ENCODE peak calls at places on chromosome 5, in six cellular contexts. I is WTC11, O is HepG2, U is HCT116, J is K562, E is H1. A is an unnamed sample.

GRCh38 chr5:143314123-143314522 is 89.4 kb downstream of the NR3C1 start:
- DNase-seq in I (no peak), O (no peak), U (no peak), J (no peak), E (no peak), A (no peak)

GRCh38 chr5:168978015-168978414 is 322.9 kb downstream of the SLIT3 start:
- DNase-seq in I (no peak), O (no peak), U (no peak), J (no peak), E (no peak), A (no peak)

GRCh38 chr5:146646441-146646840 is 130.5 kb upstream of the GPR151 start:
- DNase-seq in I (no peak), O (no peak), U (no peak), J (no peak), E (no peak), A (no peak)

GRCh38 chr5:3121813-3122212 is 370.3 kb upstream of the IRX2 start:
- DNase-seq in I (no peak), O (no peak), U (no peak), J (no peak), E (no peak), A (no peak)

GRCh38 chr5:115435776-115436712 is 108.5 kb downstream of the FEM1C start:
- DNase-seq in I (no peak), O (no peak), U (no peak), J (no peak), E (no peak), A (no peak)

GRCh38 chr5:157366741-157367684 is 93.0 kb upstream of the NIPAL4 start:
- DNase-seq in I (peak), O (peak), U (no peak), J (peak), E (no peak), A (no peak)

GRCh38 chr5:77086611-77087483 is at the start of gene ZBED3:
- DNase-seq in I (peak), O (peak), U (peak), J (no peak), E (no peak), A (peak)

GRCh38 chr5:177470759-177471536 is 2.5 kb downstream of the DBN1 start:
- DNase-seq in I (no peak), O (peak), U (no peak), J (no peak), E (no peak), A (no peak)

GRCh38 chr5:76199321-76200318 is 116.4 kb downstream of the SV2C start:
- DNase-seq in I (no peak), O (no peak), U (no peak), J (no peak), E (no peak), A (no peak)

GRCh38 chr5:150918613-150919012 is 13.8 kb upstream of the ZNF300 start:
- DNase-seq in I (no peak), O (no peak), U (no peak), J (no peak), E (no peak), A (no peak)

GRCh38 chr5:159518361-159518760 is 188.1 kb upstream of the IL12B start:
- DNase-seq in I (no peak), O (no peak), U (no peak), J (no peak), E (no peak), A (no peak)

GRCh38 chr5:10594591-10595210 is 30.8 kb downstream of the ANKRD33B start:
- DNase-seq in I (no peak), O (no peak), U (no peak), J (peak), E (no peak), A (no peak)

GRCh38 chr5:96247733-96248132 is 185.3 kb downstream of the PCSK1 start:
- DNase-seq in I (no peak), O (no peak), U (no peak), J (no peak), E (no peak), A (no peak)

GRCh38 chr5:96253140-96253539 is 179.9 kb downstream of the PCSK1 start:
- DNase-seq in I (no peak), O (no peak), U (no peak), J (no peak), E (no peak), A (no peak)

GRCh38 chr5:96252596-96252995 is 180.5 kb downstream of the PCSK1 start:
- DNase-seq in I (no peak), O (no peak), U (no peak), J (no peak), E (no peak), A (no peak)

GRCh38 chr5:96248152-96248551 is 184.9 kb downstream of the PCSK1 start:
- DNase-seq in I (no peak), O (no peak), U (no peak), J (no peak), E (no peak), A (no peak)

GRCh38 chr5:96250782-96251181 is 182.3 kb downstream of the PCSK1 start:
- DNase-seq in I (no peak), O (no peak), U (no peak), J (no peak), E (no peak), A (no peak)
- TF ChIP-seq ATF3 in I (no peak), O (no peak), U (no peak), J (no peak), E (no peak), A (no peak)

GRCh38 chr5:83360573-83360972 is 111.0 kb upstream of the VCAN start:
- DNase-seq in I (no peak), O (no peak), U (peak), J (peak), E (no peak), A (no peak)
- TF ChIP-seq ATF3 in I (no peak), O (no peak), U (no peak), J (peak), E (no peak), A (no peak)

DNA sequence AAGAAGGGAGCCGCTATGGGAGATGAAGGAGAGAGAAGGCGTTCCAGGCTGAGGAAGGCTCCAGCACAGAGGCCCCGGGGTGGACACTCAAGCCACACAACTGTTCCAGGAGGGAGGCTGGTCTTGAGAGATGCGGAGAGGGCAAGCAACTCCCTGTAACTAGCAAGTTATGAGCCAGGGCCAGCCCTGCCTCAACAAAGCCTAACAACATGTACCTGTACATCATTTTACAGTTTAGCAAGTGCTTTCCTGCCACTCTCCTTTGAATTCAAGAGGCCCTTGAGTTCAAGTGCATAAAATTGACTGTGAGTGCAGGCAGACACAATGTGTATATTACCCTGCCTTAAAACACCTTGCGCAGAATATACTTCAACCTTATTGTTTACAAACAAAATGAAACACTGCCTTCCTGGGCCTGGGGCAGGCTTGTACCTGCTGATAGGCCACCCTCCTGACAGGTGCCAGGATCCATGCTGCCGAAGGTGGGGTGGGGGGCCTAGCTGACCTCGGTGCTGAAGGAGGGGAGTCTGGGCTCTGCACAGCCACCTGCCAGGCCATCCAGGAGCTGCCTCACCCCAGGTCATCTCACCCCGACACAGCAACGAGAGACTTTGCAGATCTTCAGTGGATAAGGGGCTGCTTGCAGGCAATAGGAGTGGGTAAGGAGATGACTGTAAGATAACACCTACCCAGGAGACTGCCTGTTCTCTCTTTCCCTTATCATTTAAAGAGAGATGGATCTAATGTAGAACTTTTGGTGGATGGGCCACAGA is 80.0 kb downstream of the PPARGC1B start:
- DNase-seq in I (no peak), O (no peak), U (no peak), J (no peak), E (no peak), A (no peak)
- TF ChIP-seq ATF3 in I (no peak), O (no peak), U (no peak), J (no peak), E (no peak), A (no peak)

DNA sequence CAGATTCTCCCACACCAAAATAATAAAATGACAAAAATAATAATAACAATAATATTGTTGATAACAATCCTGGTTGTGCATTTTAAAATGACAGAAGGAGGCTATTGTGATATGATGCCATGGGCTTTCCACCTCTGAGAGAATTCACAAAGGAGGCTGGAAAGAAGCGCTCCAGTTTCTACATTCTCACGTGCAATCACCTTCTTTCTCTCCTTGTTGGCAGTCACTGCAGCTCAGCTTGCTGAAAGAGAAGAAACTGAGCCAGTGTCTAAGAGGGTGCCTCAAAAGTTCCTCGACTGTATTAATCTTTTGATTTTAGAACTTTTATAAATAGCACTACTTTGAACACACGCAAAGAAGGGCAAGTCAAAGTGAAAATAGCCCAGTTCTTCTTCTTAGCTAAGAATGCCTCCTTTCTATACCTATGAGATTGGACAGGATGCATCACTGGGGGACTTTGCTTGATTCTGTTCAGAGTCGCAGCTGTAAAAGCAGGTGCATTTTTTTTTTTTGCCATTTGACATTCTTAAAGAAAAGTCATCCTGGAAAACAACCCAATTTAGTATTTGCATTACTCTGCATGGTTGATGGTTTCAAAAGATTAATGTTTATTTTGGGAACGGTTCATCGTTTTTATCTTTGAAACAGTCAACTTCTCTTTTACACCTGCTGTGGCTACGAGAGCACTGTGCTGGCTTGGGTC is 12.4 kb upstream of the SUB1 start:
- DNase-seq in I (no peak), O (no peak), U (no peak), J (no peak), E (no peak), A (peak)
- TF ChIP-seq ATF3 in I (no peak), O (no peak), U (no peak), J (no peak), E (no peak), A (no peak)

GRCh38 chr5:68535121-68535520 is 319.6 kb downstream of the PIK3R1 start:
- DNase-seq in I (no peak), O (no peak), U (no peak), J (no peak), E (no peak), A (no peak)
- TF ChIP-seq ATF3 in I (no peak), O (no peak), U (no peak), J (no peak), E (no peak), A (no peak)

GRCh38 chr5:172283862-172284274 is 304 bp upstream of the UBTD2 start:
- DNase-seq in I (peak), O (peak), U (no peak), J (peak), E (no peak), A (no peak)

GRCh38 chr5:172285226-172286143 is 1.9 kb upstream of the UBTD2 start:
- DNase-seq in I (no peak), O (no peak), U (no peak), J (no peak), E (no peak), A (no peak)

GRCh38 chr5:172282277-172283019 is 1.1 kb downstream of the UBTD2 start:
- DNase-seq in I (no peak), O (no peak), U (no peak), J (no peak), E (no peak), A (no peak)

GRCh38 chr5:172284275-172284971 is 859 bp upstream of the UBTD2 start:
- DNase-seq in I (no peak), O (no peak), U (no peak), J (peak), E (no peak), A (no peak)

GRCh38 chr5:172283020-172283861 is at the start of gene UBTD2:
- DNase-seq in I (peak), O (peak), U (no peak), J (peak), E (no peak), A (no peak)
- TF ChIP-seq ATF3 in I (no peak), O (peak), U (no peak), J (no peak), E (no peak), A (no peak)

GRCh38 chr5:6235726-6236125 is 142.6 kb downstream of the MED10 start:
- DNase-seq in I (no peak), O (no peak), U (no peak), J (no peak), E (no peak), A (no peak)
- TF ChIP-seq ATF3 in I (no peak), O (no peak), U (no peak), J (no peak), E (no peak), A (no peak)

A was measured in GM12878.